ENCODE peak calls at places on chromosomes 7 and 10, in eight cellular contexts. C is heart left ventricle; N is IMR-90; Z is GM04504; U is activated CD4-positive, alpha-beta T cell treated with anti-CD3 and anti-CD28 coated beads for 24 hours; M is spleen; Q is A172; I is A549. G is an unnamed sample.
A peak's percentile ranks its signal among the peaks of the same experiment; 100 is the strongest.

GRCh38 chr7:30692438-30692837 is 10.2 kb upstream of the CRHR2 start:
- DNase-seq in U (no peak), C (no peak), Z (no peak), I (no peak), Q (no peak), N (no peak), M (no peak), G (no peak)

GRCh38 chr7:341841-342638 is 52.1 kb downstream of the FOXL3 start:
- DNase-seq in M (no peak), Q (no peak), N (no peak), U (no peak), I (no peak), Z (no peak), C (peak; percentile 71), G (no peak)

GRCh38 chr10:2214805-2215204 is 477.5 kb upstream of the ADARB2 start:
- DNase-seq in Z (no peak), C (no peak), Q (peak; percentile 19), U (no peak), I (no peak), N (no peak), M (no peak), G (peak; percentile 8)

GRCh38 chr7:27183682-27184341 is 1.2 kb downstream of the HOXA11 start:
- DNase-seq in Q (no peak), U (no peak), Z (no peak), C (no peak), M (peak; percentile 58), I (no peak), N (no peak), G (no peak)

GRCh38 chr10:59508296-59508695 is 145.9 kb upstream of the FAM13C start:
- DNase-seq in M (no peak), I (no peak), U (no peak), Q (no peak), Z (no peak), C (no peak), N (peak; percentile 59), G (peak; percentile 66)

GRCh38 chr10:29304259-29305030 is 15.6 kb downstream of the LYZL1 start:
- DNase-seq in N (peak; percentile 70), C (peak; percentile 40), Z (peak; percentile 42), U (no peak), I (peak; percentile 73), M (no peak), Q (peak; percentile 71), G (peak; percentile 50)

GRCh38 chr10:17123062-17123661 is 6.4 kb downstream of the CUBN start:
- DNase-seq in Q (peak; percentile 81), M (no peak), I (no peak), C (no peak), U (no peak), N (peak; percentile 86), Z (peak; percentile 57), G (peak; percentile 19)

GRCh38 chr7:38524786-38525185 is 106.4 kb downstream of the AMPH start:
- DNase-seq in C (no peak), M (no peak), Z (no peak), U (no peak), Q (no peak), N (peak; percentile 44), I (no peak), G (peak; percentile 73)

GRCh38 chr7:1388936-1389335 is 70.3 kb downstream of the MICALL2 start:
- DNase-seq in C (no peak), I (no peak), Q (no peak), U (no peak), Z (no peak), N (no peak), M (no peak), G (no peak)

GRCh38 chr7:1193593-1194424 is 33.8 kb upstream of the ZFAND2A start:
- DNase-seq in M (no peak), I (peak; percentile 69), U (no peak), C (peak; percentile 55), Z (no peak), N (peak; percentile 39), Q (no peak), G (peak; percentile 84)

GRCh38 chr10:93068411-93069244 is 5.1 kb upstream of the CYP26A1 start:
- DNase-seq in Q (no peak), N (peak; percentile 54), M (no peak), C (no peak), I (peak; percentile 57), Z (no peak), U (no peak), G (no peak)

G was measured in H4.